ENCODE peak calls at places on chromosome 3, in five cellular contexts. Q is GM23338, C is hepatocyte, B is A549, J is suprapubic skin. A is an unnamed sample.

GRCh38 chr3:173876476-173876875 is 478.9 kb downstream of the NLGN1 start:
- DNase-seq in B (no peak), Q (peak; percentile 34), C (no peak), J (no peak), A (no peak)

GRCh38 chr3:29245441-29245840 is 35.4 kb upstream of the RBMS3 start:
- DNase-seq in C (no peak), Q (no peak), B (no peak), J (no peak), A (no peak)

GRCh38 chr3:110608566-110608965 is 463.1 kb upstream of the NECTIN3 start:
- DNase-seq in C (no peak), J (no peak), Q (no peak), B (no peak), A (no peak)

GRCh38 chr3:141241248-141242034 is 9.8 kb downstream of the PXYLP1 start:
- DNase-seq in C (no peak), Q (no peak), B (no peak), J (no peak), A (peak; percentile 53)

GRCh38 chr3:124059580-124059979 is 67.7 kb upstream of the ROPN1 start:
- DNase-seq in B (no peak), C (no peak), Q (no peak), J (no peak), A (no peak)

GRCh38 chr3:188220097-188220788 is 66.3 kb downstream of the LPP start:
- DNase-seq in J (no peak), C (no peak), Q (no peak), B (no peak), A (no peak)

GRCh38 chr3:131630117-131630516 is 127.3 kb upstream of the MRPL3 start:
- DNase-seq in Q (no peak), J (no peak), C (no peak), B (no peak), A (no peak)

GRCh38 chr3:116256843-116257485 is 188.3 kb downstream of the LSAMP start:
- DNase-seq in B (no peak), C (no peak), J (no peak), Q (peak; percentile 26), A (no peak)

GRCh38 chr3:169495569-169495968 is 167.9 kb downstream of the MECOM start:
- DNase-seq in Q (no peak), J (no peak), B (no peak), C (no peak), A (no peak)

GRCh38 chr3:99875925-99876781 is 58.5 kb downstream of the CMSS1 start:
- DNase-seq in B (peak; percentile 20), J (peak; percentile 82), C (peak; percentile 94), Q (peak; percentile 95), A (peak; percentile 86)

GRCh38 chr3:130850044-130850797 is 43.7 kb upstream of the ATP2C1 start:
- DNase-seq in J (no peak), Q (no peak), B (no peak), C (peak; percentile 18), A (no peak)

GRCh38 chr3:32575451-32575850 is 4.8 kb upstream of the DYNC1LI1 start:
- DNase-seq in Q (no peak), C (no peak), B (no peak), J (no peak), A (no peak)

GRCh38 chr3:53159415-53160135 is 1.4 kb upstream of the PRKCD start:
- DNase-seq in C (peak; percentile 86), J (no peak), B (no peak), Q (peak; percentile 75), A (no peak)
- TF ChIP-seq CTCF in C (no peak), J (no peak), B (no peak), Q (no peak), A (no peak)

GRCh38 chr3:186239321-186239720 is 122.7 kb downstream of the DGKG start:
- DNase-seq in J (no peak), B (no peak), C (no peak), Q (peak; percentile 94), A (no peak)
- TF ChIP-seq CTCF in J (no peak), B (no peak), C (no peak), Q (peak; percentile 59), A (peak; percentile 33)

GRCh38 chr3:58019343-58019742 is 11.1 kb downstream of the FLNB start:
- DNase-seq in C (no peak), B (no peak), J (no peak), Q (no peak), A (no peak)

GRCh38 chr3:58021962-58022361 is 13.7 kb downstream of the FLNB start:
- DNase-seq in Q (no peak), C (no peak), B (no peak), J (no peak), A (no peak)

GRCh38 chr3:58020740-58021071 is 12.5 kb downstream of the FLNB start:
- DNase-seq in J (no peak), C (no peak), B (no peak), Q (no peak), A (no peak)

GRCh38 chr3:58022490-58022889 is 14.3 kb downstream of the FLNB start:
- DNase-seq in C (no peak), B (no peak), Q (no peak), J (no peak), A (no peak)

DNA sequence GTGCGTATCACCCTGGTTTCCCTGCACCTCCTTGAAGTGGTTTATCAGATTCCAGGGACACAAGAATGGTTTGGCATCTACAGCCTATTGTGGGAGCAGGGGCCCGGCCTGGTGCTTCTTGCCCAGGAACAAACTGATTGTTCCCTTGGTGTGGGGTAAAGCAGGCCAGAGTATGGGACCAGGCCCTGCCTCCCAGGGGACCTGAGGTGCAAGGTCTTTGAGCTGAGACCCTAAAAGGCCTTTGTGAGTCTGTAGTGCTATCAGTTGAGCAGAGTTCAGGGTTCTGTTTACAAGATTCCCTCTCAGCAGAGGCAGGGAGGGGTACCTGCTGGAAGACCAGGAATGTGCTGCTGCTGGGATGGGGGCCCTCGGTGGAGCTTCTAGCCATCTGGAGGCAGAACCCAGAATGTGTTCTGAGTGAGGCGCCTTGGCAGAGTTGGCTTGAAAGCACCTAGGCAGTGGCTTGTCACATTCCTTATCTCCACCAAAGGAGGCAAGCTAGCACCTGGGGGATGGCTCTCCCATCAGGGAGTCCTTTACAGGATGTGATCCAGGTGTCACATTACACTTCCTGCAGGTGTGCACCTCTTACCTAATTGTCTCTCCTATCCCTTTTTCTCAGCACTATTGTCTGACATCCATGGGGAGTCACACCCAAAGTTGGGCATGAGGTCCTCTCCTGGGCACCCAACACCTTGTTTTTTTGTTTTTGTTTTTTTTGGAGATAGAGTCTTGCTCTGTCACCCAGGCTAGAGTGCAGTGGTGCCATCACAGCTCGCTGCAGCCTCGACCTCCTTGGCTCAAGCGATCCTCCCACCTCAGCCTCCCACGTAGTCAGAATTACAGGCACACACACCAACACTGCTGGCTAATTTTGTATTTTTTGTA is 13.1 kb downstream of the FLNB start:
- DNase-seq in C (no peak), Q (peak; percentile 97), J (no peak), B (no peak), A (no peak)
- TF ChIP-seq CTCF in C (no peak), Q (peak; percentile 20), J (no peak), B (no peak), A (no peak)

GRCh38 chr3:55571913-55572312 is 84.8 kb upstream of the WNT5A start:
- DNase-seq in B (no peak), C (peak; percentile 69), J (no peak), Q (peak; percentile 96), A (no peak)
- TF ChIP-seq CTCF in B (no peak), C (peak; percentile 21), J (peak; percentile 16), Q (peak; percentile 34), A (peak; percentile 64)

GRCh38 chr3:52388348-52388821 is 56.5 kb downstream of the SEMA3G start:
- DNase-seq in B (no peak), C (no peak), J (no peak), Q (peak; percentile 80), A (no peak)
- TF ChIP-seq CTCF in B (no peak), C (no peak), J (no peak), Q (peak; percentile 77), A (no peak)

GRCh38 chr3:157135671-157136396 is 24.1 kb downstream of the CCNL1 start:
- DNase-seq in Q (no peak), B (peak; percentile 15), J (no peak), C (peak; percentile 53), A (no peak)
- TF ChIP-seq CTCF in Q (peak; percentile 40), B (peak; percentile 27), J (no peak), C (peak; percentile 42), A (no peak)

GRCh38 chr3:46258525-46258924 is 16.3 kb downstream of the CCR3 start:
- DNase-seq in Q (no peak), B (no peak), C (no peak), J (no peak), A (no peak)
- TF ChIP-seq CTCF in Q (no peak), B (no peak), C (no peak), J (no peak), A (no peak)

GRCh38 chr3:168384990-168385389 is 289.3 kb upstream of the GOLIM4 start:
- DNase-seq in B (no peak), J (no peak), C (no peak), Q (peak; percentile 13), A (no peak)
- TF ChIP-seq CTCF in B (no peak), J (no peak), C (no peak), Q (no peak), A (no peak)

DNA sequence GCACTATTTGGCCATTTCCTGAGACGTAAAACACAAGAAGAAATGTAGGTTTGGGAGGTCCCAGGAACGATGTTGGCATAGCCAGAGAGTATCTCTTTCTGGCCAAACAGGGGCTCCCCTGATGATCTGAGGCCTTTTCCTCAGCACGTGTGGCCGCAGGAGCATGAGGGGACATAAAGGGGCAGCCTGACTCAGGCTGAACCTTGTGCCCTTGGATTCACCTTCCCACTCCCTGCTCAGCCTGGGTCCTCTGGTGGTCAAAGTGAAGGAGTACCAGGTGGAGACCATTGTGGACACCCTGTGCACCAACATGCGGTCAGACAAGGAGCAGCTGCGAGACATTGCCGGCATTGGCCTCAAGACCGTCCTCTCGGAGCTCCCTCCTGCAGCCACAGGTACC is 10.6 kb downstream of the CAND2 start:
- DNase-seq in C (no peak), J (no peak), Q (no peak), B (no peak), A (no peak)
- TF ChIP-seq CTCF in C (no peak), J (no peak), Q (peak; percentile 30), B (no peak), A (no peak)